ENCODE peak calls at places on chromosomes 3 and 15, in six cellular contexts. One of them, this sample, is unnamed.

GRCh38 chr3:184426691-184427141 is 46.9 kb downstream of the CHRD start:
- DNase-seq in dorsolateral prefrontal cortex: no peak
- DNase-seq in HT1080: no peak
- DNase-seq in AG10803: no peak
- DNase-seq in ureter: no peak
- DNase-seq in activated gamma-delta T cell treated with anti-CD3 and anti-CD28 coated beads, Interleukin-2, amount 50 U/mL, for 16 hours: no peak
- DNase-seq in this sample: no peak

GRCh38 chr15:70535071-70535954 is 228.0 kb downstream of the UACA start:
- DNase-seq in HT1080: no peak
- DNase-seq in activated gamma-delta T cell treated with anti-CD3 and anti-CD28 coated beads, Interleukin-2, amount 50 U/mL, for 16 hours: no peak
- DNase-seq in AG10803: no peak
- DNase-seq in ureter: peak
- DNase-seq in dorsolateral prefrontal cortex: no peak
- DNase-seq in this sample: no peak

GRCh38 chr15:38818156-38818745 is 253.6 kb upstream of the RASGRP1 start:
- DNase-seq in dorsolateral prefrontal cortex: no peak
- DNase-seq in ureter: no peak
- DNase-seq in AG10803: no peak
- DNase-seq in HT1080: no peak
- DNase-seq in activated gamma-delta T cell treated with anti-CD3 and anti-CD28 coated beads, Interleukin-2, amount 50 U/mL, for 16 hours: no peak
- DNase-seq in this sample: no peak

GRCh38 chr3:19725000-19725399 is 209.0 kb downstream of the EFHB start:
- DNase-seq in AG10803: no peak
- DNase-seq in HT1080: no peak
- DNase-seq in dorsolateral prefrontal cortex: no peak
- DNase-seq in ureter: no peak
- DNase-seq in activated gamma-delta T cell treated with anti-CD3 and anti-CD28 coated beads, Interleukin-2, amount 50 U/mL, for 16 hours: no peak
- DNase-seq in this sample: no peak

GRCh38 chr3:2793987-2794386 is 316.2 kb downstream of the IL5RA start:
- DNase-seq in activated gamma-delta T cell treated with anti-CD3 and anti-CD28 coated beads, Interleukin-2, amount 50 U/mL, for 16 hours: no peak
- DNase-seq in ureter: no peak
- DNase-seq in AG10803: no peak
- DNase-seq in HT1080: no peak
- DNase-seq in dorsolateral prefrontal cortex: no peak
- DNase-seq in this sample: no peak

GRCh38 chr3:161419555-161420333 is 48.4 kb upstream of the SPTSSB start:
- DNase-seq in dorsolateral prefrontal cortex: no peak
- DNase-seq in HT1080: no peak
- DNase-seq in ureter: no peak
- DNase-seq in activated gamma-delta T cell treated with anti-CD3 and anti-CD28 coated beads, Interleukin-2, amount 50 U/mL, for 16 hours: no peak
- DNase-seq in AG10803: no peak
- DNase-seq in this sample: no peak

GRCh38 chr3:191355406-191355805 is 25.1 kb upstream of the UTS2B start:
- DNase-seq in AG10803: no peak
- DNase-seq in dorsolateral prefrontal cortex: no peak
- DNase-seq in ureter: no peak
- DNase-seq in activated gamma-delta T cell treated with anti-CD3 and anti-CD28 coated beads, Interleukin-2, amount 50 U/mL, for 16 hours: no peak
- DNase-seq in HT1080: no peak
- DNase-seq in this sample: no peak

GRCh38 chr3:188421151-188421821 is 267.3 kb downstream of the LPP start:
- DNase-seq in HT1080: peak
- DNase-seq in dorsolateral prefrontal cortex: no peak
- DNase-seq in AG10803: peak
- DNase-seq in ureter: no peak
- DNase-seq in activated gamma-delta T cell treated with anti-CD3 and anti-CD28 coated beads, Interleukin-2, amount 50 U/mL, for 16 hours: no peak
- DNase-seq in this sample: no peak

GRCh38 chr15:30992465-30992864 is 1.0 kb upstream of the MTMR10 start:
- DNase-seq in dorsolateral prefrontal cortex: no peak
- DNase-seq in activated gamma-delta T cell treated with anti-CD3 and anti-CD28 coated beads, Interleukin-2, amount 50 U/mL, for 16 hours: no peak
- DNase-seq in AG10803: no peak
- DNase-seq in HT1080: no peak
- DNase-seq in ureter: no peak
- DNase-seq in this sample: no peak

GRCh38 chr3:14370719-14371572 is 31.5 kb upstream of the SLC6A6 start:
- DNase-seq in ureter: peak
- DNase-seq in HT1080: no peak
- DNase-seq in activated gamma-delta T cell treated with anti-CD3 and anti-CD28 coated beads, Interleukin-2, amount 50 U/mL, for 16 hours: no peak
- DNase-seq in dorsolateral prefrontal cortex: no peak
- DNase-seq in AG10803: no peak
- DNase-seq in this sample: no peak

GRCh38 chr15:101469520-101470288 is 19.8 kb downstream of the PCSK6 start:
- DNase-seq in AG10803: no peak
- DNase-seq in HT1080: no peak
- DNase-seq in ureter: no peak
- DNase-seq in activated gamma-delta T cell treated with anti-CD3 and anti-CD28 coated beads, Interleukin-2, amount 50 U/mL, for 16 hours: no peak
- DNase-seq in dorsolateral prefrontal cortex: no peak
- DNase-seq in this sample: peak

GRCh38 chr15:25346371-25346770 is 92.5 kb downstream of the UBE3A start:
- DNase-seq in HT1080: no peak
- DNase-seq in activated gamma-delta T cell treated with anti-CD3 and anti-CD28 coated beads, Interleukin-2, amount 50 U/mL, for 16 hours: no peak
- DNase-seq in AG10803: no peak
- DNase-seq in dorsolateral prefrontal cortex: no peak
- DNase-seq in ureter: no peak
- DNase-seq in this sample: no peak

GRCh38 chr15:73344051-73344450 is 24.7 kb downstream of the HCN4 start:
- DNase-seq in activated gamma-delta T cell treated with anti-CD3 and anti-CD28 coated beads, Interleukin-2, amount 50 U/mL, for 16 hours: no peak
- DNase-seq in AG10803: peak
- DNase-seq in ureter: no peak
- DNase-seq in dorsolateral prefrontal cortex: no peak
- DNase-seq in HT1080: peak
- DNase-seq in this sample: no peak

GRCh38 chr15:81909229-81910087 is 136.4 kb downstream of the MEX3B start:
- DNase-seq in ureter: no peak
- DNase-seq in dorsolateral prefrontal cortex: no peak
- DNase-seq in AG10803: no peak
- DNase-seq in activated gamma-delta T cell treated with anti-CD3 and anti-CD28 coated beads, Interleukin-2, amount 50 U/mL, for 16 hours: no peak
- DNase-seq in HT1080: no peak
- DNase-seq in this sample: no peak

GRCh38 chr3:174382876-174383275 is 476.3 kb upstream of the NAALADL2 start:
- DNase-seq in HT1080: no peak
- DNase-seq in ureter: no peak
- DNase-seq in AG10803: no peak
- DNase-seq in activated gamma-delta T cell treated with anti-CD3 and anti-CD28 coated beads, Interleukin-2, amount 50 U/mL, for 16 hours: no peak
- DNase-seq in dorsolateral prefrontal cortex: no peak
- DNase-seq in this sample: no peak

GRCh38 chr3:193335031-193335430 is 43.5 kb downstream of the ATP13A5 start:
- DNase-seq in HT1080: peak
- DNase-seq in AG10803: no peak
- DNase-seq in ureter: no peak
- DNase-seq in dorsolateral prefrontal cortex: no peak
- DNase-seq in activated gamma-delta T cell treated with anti-CD3 and anti-CD28 coated beads, Interleukin-2, amount 50 U/mL, for 16 hours: no peak
- DNase-seq in this sample: no peak

GRCh38 chr15:57769266-57769665 is 62.8 kb downstream of the POLR2M start:
- DNase-seq in HT1080: no peak
- DNase-seq in dorsolateral prefrontal cortex: no peak
- DNase-seq in AG10803: peak
- DNase-seq in activated gamma-delta T cell treated with anti-CD3 and anti-CD28 coated beads, Interleukin-2, amount 50 U/mL, for 16 hours: no peak
- DNase-seq in ureter: no peak
- DNase-seq in this sample: peak

GRCh38 chr3:123072152-123072551 is 5.3 kb downstream of the PDIA5 start:
- DNase-seq in HT1080: no peak
- DNase-seq in dorsolateral prefrontal cortex: no peak
- DNase-seq in ureter: no peak
- DNase-seq in AG10803: no peak
- DNase-seq in activated gamma-delta T cell treated with anti-CD3 and anti-CD28 coated beads, Interleukin-2, amount 50 U/mL, for 16 hours: no peak
- DNase-seq in this sample: peak

GRCh38 chr3:28376424-28376823 is 27.8 kb upstream of the AZI2 start:
- DNase-seq in activated gamma-delta T cell treated with anti-CD3 and anti-CD28 coated beads, Interleukin-2, amount 50 U/mL, for 16 hours: no peak
- DNase-seq in dorsolateral prefrontal cortex: no peak
- DNase-seq in AG10803: peak
- DNase-seq in ureter: no peak
- DNase-seq in HT1080: peak
- DNase-seq in this sample: no peak

GRCh38 chr3:167657684-167658225 is 4.0 kb upstream of the WDR49 start:
- DNase-seq in ureter: no peak
- DNase-seq in AG10803: no peak
- DNase-seq in dorsolateral prefrontal cortex: no peak
- DNase-seq in activated gamma-delta T cell treated with anti-CD3 and anti-CD28 coated beads, Interleukin-2, amount 50 U/mL, for 16 hours: no peak
- DNase-seq in HT1080: no peak
- DNase-seq in this sample: no peak

GRCh38 chr3:128094295-128095151 is 29.1 kb downstream of the RUVBL1 start:
- DNase-seq in AG10803: no peak
- DNase-seq in activated gamma-delta T cell treated with anti-CD3 and anti-CD28 coated beads, Interleukin-2, amount 50 U/mL, for 16 hours: no peak
- DNase-seq in HT1080: peak
- DNase-seq in ureter: no peak
- DNase-seq in dorsolateral prefrontal cortex: no peak
- DNase-seq in this sample: no peak

GRCh38 chr3:122515856-122516255 is 1.1 kb upstream of the KPNA1 start:
- DNase-seq in ureter: no peak
- DNase-seq in activated gamma-delta T cell treated with anti-CD3 and anti-CD28 coated beads, Interleukin-2, amount 50 U/mL, for 16 hours: no peak
- DNase-seq in HT1080: no peak
- DNase-seq in AG10803: no peak
- DNase-seq in dorsolateral prefrontal cortex: no peak
- DNase-seq in this sample: no peak

GRCh38 chr15:75229191-75230015 is 27.7 kb downstream of the C15orf39 start:
- DNase-seq in activated gamma-delta T cell treated with anti-CD3 and anti-CD28 coated beads, Interleukin-2, amount 50 U/mL, for 16 hours: no peak
- DNase-seq in dorsolateral prefrontal cortex: no peak
- DNase-seq in AG10803: peak
- DNase-seq in HT1080: peak
- DNase-seq in ureter: no peak
- DNase-seq in this sample: no peak